ENCODE peak calls at places on chromosomes 1 and 21, in seven cellular contexts. L is HFF-Myc, X is lower lobe of right lung, T is endodermal cell, E is pancreas, R is neural progenitor cell, A is AG09309. V is an unnamed sample.

GRCh38 chr1:220407101-220407683 is 120.7 kb upstream of the MARK1 start:
- DNase-seq in L (no peak), R (no peak), E (no peak), T (no peak), X (no peak), A (peak; percentile 5), V (no peak)

GRCh38 chr1:75130865-75131592 is 3.2 kb upstream of the LHX8 start:
- DNase-seq in R (peak; percentile 66), X (no peak), L (no peak), A (no peak), E (no peak), T (peak; percentile 81), V (no peak)

GRCh38 chr1:31482478-31483011 is 69.5 kb downstream of the SERINC2 start:
- DNase-seq in X (no peak), E (no peak), A (no peak), T (no peak), R (no peak), L (no peak), V (no peak)

GRCh38 chr1:245765241-245766000 is 610.6 kb downstream of the KIF26B start:
- DNase-seq in X (no peak), A (no peak), E (no peak), L (peak; percentile 20), R (no peak), T (no peak), V (no peak)

GRCh38 chr21:45485686-45486442 is 56.4 kb downstream of the SLC19A1 start:
- DNase-seq in A (no peak), E (no peak), X (no peak), R (no peak), L (no peak), T (no peak), V (no peak)

GRCh38 chr1:234680331-234680904 is 70.4 kb upstream of the IRF2BP2 start:
- DNase-seq in T (no peak), E (no peak), X (no peak), R (no peak), L (no peak), A (no peak), V (no peak)

GRCh38 chr21:15514073-15514946 is 215.5 kb upstream of the USP25 start:
- DNase-seq in T (no peak), X (no peak), L (no peak), R (no peak), A (no peak), E (no peak), V (no peak)

GRCh38 chr1:190809312-190809711 is 331.6 kb upstream of the BRINP3 start:
- DNase-seq in R (no peak), A (no peak), X (no peak), T (no peak), L (no peak), E (peak; percentile 41), V (no peak)

GRCh38 chr1:67575861-67576260 is 109.1 kb upstream of the GADD45A start:
- DNase-seq in T (no peak), R (no peak), L (no peak), E (no peak), X (no peak), A (peak; percentile 71), V (no peak)

GRCh38 chr1:161840363-161840762 is 74.2 kb downstream of the ATF6 start:
- DNase-seq in X (no peak), T (no peak), R (no peak), L (no peak), A (peak; percentile 28), E (no peak), V (no peak)

GRCh38 chr21:16522512-16522911 is 792.7 kb downstream of the USP25 start:
- DNase-seq in L (no peak), X (no peak), A (no peak), T (no peak), E (no peak), R (no peak), V (no peak)

GRCh38 chr1:172970186-172970585 is 80.6 kb downstream of the TNFSF18 start:
- DNase-seq in E (no peak), A (no peak), R (peak; percentile 9), L (no peak), T (no peak), X (no peak), V (no peak)

GRCh38 chr1:227356582-227357228 is 38.4 kb upstream of the CDC42BPA start:
- DNase-seq in L (no peak), T (peak; percentile 76), R (no peak), X (no peak), A (no peak), E (no peak), V (no peak)

GRCh38 chr1:167713330-167714081 is 8.3 kb upstream of the MPZL1 start:
- DNase-seq in L (no peak), R (peak; percentile 53), E (peak; percentile 67), T (peak; percentile 80), X (no peak), A (no peak), V (no peak)

GRCh38 chr1:172745014-172745413 is 86.1 kb downstream of the FASLG start:
- DNase-seq in A (peak; percentile 62), X (no peak), E (no peak), R (peak; percentile 67), T (peak; percentile 69), L (peak; percentile 72), V (peak; percentile 26)

GRCh38 chr1:70459502-70460225 is 48.6 kb downstream of the CTH start:
- DNase-seq in R (no peak), T (no peak), L (no peak), A (peak; percentile 10), X (no peak), E (no peak), V (no peak)

DNA sequence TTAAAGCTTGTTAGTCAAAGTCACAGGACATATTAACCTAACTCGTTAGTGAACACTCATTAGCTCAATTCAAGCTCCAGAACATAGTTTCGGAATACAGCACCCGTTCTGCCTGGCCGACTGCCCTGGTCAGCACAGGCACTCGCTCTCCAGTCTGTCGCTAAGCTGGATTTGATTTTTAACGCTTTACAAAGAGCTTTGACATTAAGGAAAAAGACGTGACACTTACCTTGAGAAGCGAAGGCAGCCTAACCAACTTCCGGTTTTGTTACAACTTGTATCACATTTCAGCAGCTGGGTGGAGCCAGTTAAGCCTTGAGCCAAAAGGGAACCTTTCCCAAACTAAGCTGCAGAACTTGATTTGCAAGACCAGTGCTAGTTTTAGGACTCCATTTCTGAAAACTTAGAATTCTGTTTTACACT is at the start of gene FRRS1:
- DNase-seq in T (peak; percentile 84), X (peak; percentile 52), L (peak; percentile 54), A (peak; percentile 14), R (peak; percentile 71), E (peak; percentile 60), V (peak; percentile 61)
- TF ChIP-seq CTCF in T (no peak), X (no peak), L (no peak), A (no peak), R (no peak), E (no peak), V (no peak)

GRCh38 chr1:69246721-69247120 is 321.0 kb upstream of the LRRC7 start:
- DNase-seq in L (no peak), T (no peak), A (no peak), X (no peak), R (no peak), E (no peak), V (no peak)
- TF ChIP-seq CTCF in L (no peak), T (no peak), A (no peak), X (no peak), R (no peak), E (no peak), V (no peak)

GRCh38 chr1:1614204-1614953 is 921 bp upstream of the MIB2 start:
- DNase-seq in X (peak; percentile 80), E (peak; percentile 63), R (no peak), T (peak; percentile 54), A (peak; percentile 78), L (no peak), V (no peak)
- TF ChIP-seq CTCF in X (no peak), E (no peak), R (no peak), T (no peak), A (no peak), L (no peak), V (no peak)

DNA sequence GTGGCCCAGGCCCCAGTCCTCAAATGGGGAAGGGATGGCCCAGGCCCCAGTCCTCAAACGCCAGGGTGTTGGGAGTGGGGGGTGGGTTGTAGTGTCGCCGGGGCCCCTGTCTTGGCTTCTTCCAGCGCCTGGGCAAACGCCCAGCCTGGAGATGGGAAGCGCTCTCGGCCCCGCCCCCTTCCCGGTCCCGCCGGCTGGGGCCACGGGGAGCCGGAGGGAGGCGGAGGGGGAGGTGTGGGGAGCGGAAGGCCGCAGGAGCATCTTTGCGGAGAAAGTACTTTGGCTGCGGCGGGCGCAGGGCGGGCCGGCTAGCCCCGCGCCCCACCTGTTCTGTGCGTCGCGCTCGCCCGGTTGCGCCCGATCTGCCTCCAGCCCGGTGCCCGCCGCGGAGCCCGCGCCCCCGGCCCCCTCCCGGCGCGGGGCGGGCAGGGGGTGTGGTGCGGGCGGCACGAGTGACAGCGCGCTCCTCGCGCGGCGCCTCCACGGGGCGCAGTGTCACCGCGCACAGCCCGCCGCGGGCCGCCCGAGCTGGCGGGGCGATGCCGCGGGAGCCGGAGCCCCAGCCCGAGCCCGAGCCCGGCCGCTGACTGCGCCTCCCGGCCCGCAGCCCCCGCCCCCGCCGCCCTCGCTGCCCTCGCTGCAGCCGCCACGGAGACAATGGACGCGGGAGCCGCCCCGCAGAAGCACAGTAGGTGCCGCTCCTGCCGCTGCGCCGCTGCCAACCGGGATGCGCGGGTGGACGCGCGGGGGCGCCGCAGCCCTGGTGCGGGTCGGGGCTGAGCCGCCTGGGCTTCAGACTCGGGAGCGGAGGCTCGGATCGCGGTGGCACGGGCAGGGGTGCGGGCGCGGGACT is 31.1 kb upstream of the PEX10 start:
- DNase-seq in T (peak; percentile 81), E (no peak), L (no peak), A (no peak), R (peak; percentile 81), X (no peak), V (peak; percentile 56)
- TF ChIP-seq CTCF in T (peak; percentile 62), E (no peak), L (peak; percentile 18), A (no peak), R (peak; percentile 59), X (no peak), V (peak; percentile 76)

V was measured in WERI-Rb-1.